ENCODE peak calls at places on chromosomes 1 and 21, in ten cellular contexts. M, N, L, J, E, R, F, U, H and A are unnamed samples.

GRCh38 chr1:25553749-25554425 is 10.5 kb downstream of the LDLRAP1 start:
- DNase-seq in N (no peak), M (no peak), H (no peak), U (no peak), E (no peak), R (no peak), F (peak; percentile 37), L (no peak), J (no peak), A (no peak)

GRCh38 chr1:155175927-155176371 is 2.3 kb downstream of the TRIM46 start:
- DNase-seq in F (no peak), R (no peak), N (no peak), L (no peak), H (no peak), U (peak; percentile 52), M (peak; percentile 27), E (peak; percentile 51), J (peak; percentile 37), A (no peak)

GRCh38 chr1:86503477-86504129 is 34.9 kb downstream of the CLCA1 start:
- DNase-seq in E (no peak), R (no peak), N (no peak), L (no peak), M (peak; percentile 60), J (no peak), F (peak; percentile 84), U (no peak), H (no peak), A (no peak)

GRCh38 chr1:32764826-32765545 is 52.2 kb downstream of the YARS1 start:
- DNase-seq in H (no peak), M (no peak), L (no peak), F (no peak), J (no peak), R (no peak), E (no peak), N (no peak), U (no peak), A (no peak)

GRCh38 chr1:208189183-208189582 is 55.0 kb downstream of the PLXNA2 start:
- DNase-seq in E (no peak), J (peak; percentile 50), H (no peak), M (no peak), L (no peak), R (no peak), U (no peak), F (no peak), N (no peak), A (no peak)

GRCh38 chr1:54159733-54160316 is 7.0 kb upstream of the CDCP2 start:
- DNase-seq in F (no peak), N (no peak), M (no peak), R (no peak), H (no peak), J (no peak), E (no peak), L (no peak), U (no peak), A (no peak)

GRCh38 chr1:222618001-222618879 is at the start of gene MIA3:
- DNase-seq in F (peak; percentile 89), R (no peak), L (no peak), U (no peak), E (peak; percentile 74), J (peak; percentile 59), N (no peak), M (peak; percentile 84), H (peak; percentile 18), A (no peak)

GRCh38 chr1:154870734-154871133 is 653 bp upstream of the KCNN3 start:
- DNase-seq in R (no peak), U (no peak), L (no peak), M (no peak), H (no peak), E (no peak), J (no peak), N (no peak), F (no peak), A (no peak)

GRCh38 chr21:38277501-38278111 is 20.8 kb downstream of the KCNJ15 start:
- DNase-seq in M (no peak), E (no peak), F (peak; percentile 32), R (no peak), U (peak; percentile 96), N (no peak), J (no peak), H (peak; percentile 99), L (peak; percentile 94), A (peak; percentile 99)

GRCh38 chr1:9835758-9836631 is 12.2 kb upstream of the CLSTN1 start:
- DNase-seq in L (no peak), F (no peak), M (peak; percentile 57), J (no peak), U (no peak), N (no peak), H (peak; percentile 32), E (no peak), R (no peak), A (no peak)

GRCh38 chr1:95699274-95699953 is 465.4 kb downstream of the RWDD3 start:
- DNase-seq in N (no peak), F (no peak), H (no peak), M (no peak), U (no peak), E (no peak), J (no peak), L (no peak), R (no peak), A (no peak)

GRCh38 chr1:119743308-119743707 is 25.4 kb downstream of the HMGCS2 start:
- DNase-seq in R (no peak), L (no peak), N (no peak), E (no peak), M (no peak), H (peak; percentile 8), F (peak; percentile 44), J (no peak), U (no peak), A (no peak)

GRCh38 chr1:80961464-80962190 is 839.1 kb upstream of the ADGRL2 start:
- DNase-seq in L (no peak), F (no peak), M (no peak), E (no peak), R (no peak), N (no peak), H (no peak), U (no peak), J (no peak), A (no peak)

DNA sequence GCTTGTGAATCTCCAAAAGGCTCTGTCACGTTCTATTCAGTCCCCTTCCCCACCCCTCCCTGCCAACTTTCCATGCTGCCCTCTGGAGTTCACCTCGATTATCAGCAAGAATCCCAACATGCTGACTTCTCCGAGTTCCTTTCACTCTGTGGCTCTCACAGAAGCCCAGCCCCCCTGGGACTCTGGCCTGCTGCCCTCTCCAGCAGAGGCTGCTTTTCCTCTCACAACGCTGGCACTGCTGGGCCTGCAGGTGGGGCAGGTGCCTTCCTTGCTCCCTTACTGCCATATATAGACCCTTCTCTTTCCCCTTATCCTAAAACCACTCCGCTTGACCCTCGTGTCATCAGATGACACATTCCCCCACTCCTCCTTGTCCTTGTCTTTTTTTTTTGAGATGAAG is 10.2 kb upstream of the RNF186 start:
- DNase-seq in E (no peak), F (no peak), R (no peak), M (no peak), H (no peak), L (no peak), N (no peak), U (no peak), J (no peak), A (no peak)
- TF ChIP-seq CTCF in E (no peak), F (no peak), R (no peak), M (no peak), H (no peak), L (no peak), N (no peak), U (no peak), J (no peak), A (peak; percentile 18)

DNA sequence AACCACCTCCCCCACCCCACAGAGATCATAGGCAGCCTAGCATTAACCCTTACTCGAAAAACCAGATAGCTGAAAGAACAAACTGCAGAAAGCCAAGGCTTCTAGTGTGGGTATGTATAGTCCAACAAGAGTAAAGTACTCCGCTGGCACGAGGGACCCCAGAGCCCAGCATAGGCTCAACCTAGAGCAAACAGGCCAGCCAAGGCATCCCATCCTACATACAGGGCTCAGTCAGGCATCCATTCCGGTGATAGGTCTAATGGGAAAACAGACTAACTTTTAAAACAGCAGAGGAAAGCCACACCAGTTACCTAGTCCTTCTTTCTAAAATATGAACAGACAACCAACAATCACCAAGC is 17.8 kb downstream of the DIPK1A start:
- DNase-seq in R (no peak), M (no peak), U (no peak), N (no peak), J (no peak), F (no peak), L (no peak), E (no peak), H (no peak), A (no peak)
- H3K4me3 ChIP-seq in R (no peak overlapping the region), M (no peak overlapping the region), U (no peak overlapping the region), N (no peak overlapping the region), J (no peak overlapping the region), F (no peak overlapping the region), L (no peak overlapping the region), E (no peak overlapping the region), H (no peak overlapping the region), A (no peak overlapping the region)

DNA sequence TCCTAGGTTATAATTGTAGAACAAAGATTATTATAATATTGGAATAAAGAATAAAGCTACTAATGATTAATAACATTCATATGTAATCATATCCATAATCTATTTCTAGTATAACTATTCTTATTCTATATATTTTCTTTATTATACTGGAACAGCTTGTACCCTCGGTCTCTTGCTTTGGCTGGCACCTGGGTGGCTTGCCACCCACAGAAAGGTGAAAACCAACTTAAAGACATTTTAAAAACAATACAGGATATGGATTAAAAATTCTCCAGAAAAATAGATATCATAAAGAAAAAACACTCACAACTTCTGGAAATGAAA is 80.0 kb upstream of the PRRC2C start:
- DNase-seq in M (no peak), H (no peak), J (no peak), E (no peak), L (no peak), U (no peak), N (no peak), F (no peak), R (no peak), A (no peak)
- TF ChIP-seq CTCF in M (no peak), H (no peak), J (no peak), E (no peak), L (no peak), U (no peak), N (no peak), F (no peak), R (no peak), A (no peak)

GRCh38 chr1:178052650-178053461 is 41.0 kb upstream of the RASAL2 start:
- DNase-seq in N (peak; percentile 58), M (no peak), U (peak; percentile 56), F (no peak), E (no peak), L (no peak), H (peak; percentile 69), R (no peak), J (no peak), A (no peak)
- H3K4me3 ChIP-seq in N (peak overlapping the region; percentile 2), M (no peak overlapping the region), U (no peak overlapping the region), F (no peak overlapping the region), E (no peak overlapping the region), L (no peak overlapping the region), H (no peak overlapping the region), R (no peak overlapping the region), J (no peak overlapping the region), A (peak overlapping the region; percentile 30)